ENCODE peak calls at places on chromosomes 4 and X, in four cellular contexts. K is CD4-positive, alpha-beta T cell; H is upper lobe of right lung; F is psoas muscle. G is an unnamed sample.
A peak's percentile ranks its signal among the peaks of the same experiment; 100 is the strongest.

GRCh38 chr4:147610666-147611065 is 6.5 kb upstream of the TMEM184C start:
- DNase-seq in K (no peak), F (no peak), H (no peak), G (no peak)

GRCh38 chr4:67712650-67713530 is 11.9 kb upstream of the UBA6 start:
- DNase-seq in H (no peak), K (no peak), F (no peak), G (no peak)

GRCh38 chrX:153456704-153457103 is 10.8 kb upstream of the TREX2 start:
- DNase-seq in K (no peak), H (no peak), F (peak; percentile 6), G (no peak)

GRCh38 chr4:123554819-123555499 is 158.4 kb downstream of the SPRY1 start:
- DNase-seq in K (no peak), F (no peak), H (no peak), G (no peak)

GRCh38 chr4:33837043-33837442 is 2407.3 kb downstream of the ARAP2 start:
- DNase-seq in H (no peak), F (no peak), K (no peak), G (no peak)

GRCh38 chr4:76622126-76622525 is 187.1 kb downstream of the SHROOM3 start:
- DNase-seq in F (no peak), K (no peak), H (no peak), G (no peak)

GRCh38 chr4:114561590-114561989 is 37.0 kb upstream of the UGT8 start:
- DNase-seq in K (no peak), F (no peak), H (no peak), G (no peak)

GRCh38 chr4:14827111-14827510 is 175.2 kb upstream of the CPEB2 start:
- DNase-seq in F (no peak), K (no peak), H (no peak), G (no peak)

GRCh38 chrX:141301017-141301416 is 58.7 kb upstream of the SPANXC start:
- DNase-seq in H (no peak), K (no peak), F (no peak), G (no peak)

GRCh38 chr4:149845643-149846208 is 30.1 kb upstream of the IQCM start:
- DNase-seq in K (no peak), F (no peak), H (no peak), G (no peak)

GRCh38 chr4:108738307-108738706 is 24.5 kb downstream of the ETNPPL start:
- DNase-seq in K (no peak), F (no peak), H (no peak), G (no peak)

GRCh38 chr4:167775374-167775773 is 317.0 kb upstream of the ANXA10 start:
- DNase-seq in K (no peak), F (no peak), H (no peak), G (no peak)

GRCh38 chr4:17966312-17966711 is 55.2 kb downstream of the LCORL start:
- DNase-seq in H (no peak), F (no peak), K (no peak), G (no peak)

GRCh38 chr4:17967078-17967477 is 54.5 kb downstream of the LCORL start:
- DNase-seq in K (no peak), H (no peak), F (no peak), G (no peak)

GRCh38 chr4:17968721-17969120 is 52.8 kb downstream of the LCORL start:
- DNase-seq in K (no peak), H (no peak), F (no peak), G (no peak)
- H3K27ac ChIP-seq in K (no peak overlapping the region), H (no peak overlapping the region), F (no peak overlapping the region), G (no peak overlapping the region)

DNA sequence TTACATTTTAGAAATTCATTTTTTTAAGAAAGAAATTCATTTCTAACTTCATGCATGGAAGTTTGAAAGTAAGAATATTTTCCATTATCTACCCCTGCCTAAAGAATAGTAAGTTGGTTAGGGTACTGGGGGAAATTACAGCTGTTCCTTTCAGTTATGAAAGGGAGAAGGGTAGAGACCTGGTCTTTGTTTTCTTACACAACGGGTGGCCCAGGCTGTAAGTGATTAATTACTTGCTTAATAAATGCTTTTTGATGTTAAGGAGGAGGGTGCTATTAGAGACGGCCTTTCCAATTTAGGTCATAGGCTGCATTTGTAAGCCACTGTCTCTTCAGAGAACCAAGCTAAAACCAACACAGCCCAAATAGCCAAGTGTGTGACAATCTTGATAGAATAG is 12.6 kb downstream of the SCD5 start:
- DNase-seq in F (no peak), K (no peak), H (no peak), G (no peak)
- H3K27ac ChIP-seq in F (no peak overlapping the region), K (no peak overlapping the region), H (no peak overlapping the region), G (no peak overlapping the region)

GRCh38 chr4:113561092-113561491 is 200.4 kb downstream of the CAMK2D start:
- DNase-seq in H (no peak), K (no peak), F (no peak), G (no peak)
- H3K27ac ChIP-seq in H (no peak overlapping the region), K (no peak overlapping the region), F (no peak overlapping the region), G (no peak overlapping the region)

GRCh38 chr4:1578301-1578781 is 105.8 kb downstream of the FAM53A start:
- DNase-seq in H (no peak), K (no peak), F (peak; percentile 22), G (no peak)
- H3K27ac ChIP-seq in H (no peak overlapping the region), K (no peak overlapping the region), F (no peak overlapping the region), G (no peak overlapping the region)

GRCh38 chr4:139267301-139267700 is 12.7 kb downstream of the MGARP start:
- DNase-seq in K (no peak), H (no peak), F (no peak), G (no peak)
- H3K27ac ChIP-seq in K (no peak overlapping the region), H (no peak overlapping the region), F (peak overlapping the region; percentile 75), G (peak overlapping the region; percentile 71)

GRCh38 chr4:3226944-3227343 is 22.0 kb upstream of the MSANTD1 start:
- DNase-seq in H (peak; percentile 60), K (no peak), F (peak; percentile 10), G (no peak)
- H3K27ac ChIP-seq in H (peak overlapping the region; percentile 58), K (no peak overlapping the region), F (no peak overlapping the region), G (peak overlapping the region; percentile 71)

GRCh38 chr4:40562681-40563080 is 67.0 kb downstream of the RBM47 start:
- DNase-seq in K (no peak), H (no peak), F (no peak), G (no peak)

GRCh38 chr4:40563401-40563800 is 66.3 kb downstream of the RBM47 start:
- DNase-seq in K (no peak), H (no peak), F (no peak), G (no peak)

GRCh38 chr4:40559585-40560465 is 69.8 kb downstream of the RBM47 start:
- DNase-seq in K (no peak), F (no peak), H (no peak), G (no peak)

GRCh38 chr4:40564004-40564403 is 65.7 kb downstream of the RBM47 start:
- DNase-seq in H (no peak), K (no peak), F (no peak), G (no peak)

GRCh38 chr4:40562208-40562607 is 67.5 kb downstream of the RBM47 start:
- DNase-seq in H (no peak), F (no peak), K (no peak), G (no peak)
- H3K27ac ChIP-seq in H (peak overlapping the region; percentile 36), F (no peak overlapping the region), K (no peak overlapping the region), G (no peak overlapping the region)

GRCh38 chrX:22970861-22971260 is 28.9 kb upstream of the DDX53 start:
- DNase-seq in F (no peak), K (no peak), H (no peak), G (no peak)
- H3K27ac ChIP-seq in F (no peak overlapping the region), K (no peak overlapping the region), H (no peak overlapping the region), G (no peak overlapping the region)

DNA sequence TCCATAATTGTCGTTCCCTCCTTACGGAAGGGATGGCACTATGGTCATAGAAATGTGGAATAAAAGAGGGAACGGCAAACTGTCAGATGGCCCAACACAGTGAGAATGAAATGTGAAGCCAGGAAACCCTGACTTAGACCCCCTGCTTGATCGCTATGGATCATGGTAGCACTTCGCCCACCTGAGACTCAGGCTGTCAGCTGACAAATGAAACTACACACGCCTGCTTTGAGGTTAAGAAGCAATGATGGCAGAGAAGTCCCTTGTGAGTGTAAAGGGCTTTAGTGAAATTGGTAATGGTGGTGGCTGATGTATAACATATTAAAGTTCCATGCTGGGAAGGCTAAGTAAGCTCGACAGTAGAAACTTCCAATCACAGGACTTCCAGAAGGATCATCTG is 107.8 kb downstream of the AFAP1 start:
- DNase-seq in F (no peak), K (no peak), H (no peak), G (no peak)
- H3K27ac ChIP-seq in F (peak overlapping the region; percentile 87), K (peak overlapping the region; percentile 43), H (peak overlapping the region; percentile 53), G (peak overlapping the region; percentile 84)

G was measured in left ventricle myocardium inferior.